ENCODE peak calls at places on chromosomes 1 and 21, in six cellular contexts. One of them, this sample, is unnamed.

GRCh38 chr1:18643154-18644012 is 12.7 kb downstream of the PAX7 start:
- ATAC-seq in stimulated activated naive CD8-positive, alpha-beta T cell treated with anti-CD3 and anti-CD28 coated beads, Interleukin-15, Interleukin-2, amounts not matched to agents 100 U/mL and 50 U/mL, for 24 hours: peak
- ATAC-seq in left cardiac atrium: no peak
- ATAC-seq in T-cell: no peak
- ATAC-seq in activated naive CD8-positive, alpha-beta T cell treated with anti-CD3 and anti-CD28 coated beads, Interleukin-2, amount 10 ng/mL, durations not matched to agents 7 days and 5 days: no peak
- ATAC-seq in central memory CD8-positive, alpha-beta T cell: no peak
- ATAC-seq in this sample: peak

GRCh38 chr21:38342734-38343133 is 85.9 kb downstream of the KCNJ15 start:
- ATAC-seq in activated naive CD8-positive, alpha-beta T cell treated with anti-CD3 and anti-CD28 coated beads, Interleukin-2, amount 10 ng/mL, durations not matched to agents 7 days and 5 days: no peak
- ATAC-seq in stimulated activated naive CD8-positive, alpha-beta T cell treated with anti-CD3 and anti-CD28 coated beads, Interleukin-15, Interleukin-2, amounts not matched to agents 100 U/mL and 50 U/mL, for 24 hours: no peak
- ATAC-seq in central memory CD8-positive, alpha-beta T cell: no peak
- ATAC-seq in T-cell: no peak
- ATAC-seq in left cardiac atrium: peak
- ATAC-seq in this sample: no peak

GRCh38 chr1:15345711-15346355 is 63.9 kb upstream of the EFHD2 start:
- ATAC-seq in left cardiac atrium: peak
- ATAC-seq in activated naive CD8-positive, alpha-beta T cell treated with anti-CD3 and anti-CD28 coated beads, Interleukin-2, amount 10 ng/mL, durations not matched to agents 7 days and 5 days: peak
- ATAC-seq in central memory CD8-positive, alpha-beta T cell: peak
- ATAC-seq in stimulated activated naive CD8-positive, alpha-beta T cell treated with anti-CD3 and anti-CD28 coated beads, Interleukin-15, Interleukin-2, amounts not matched to agents 100 U/mL and 50 U/mL, for 24 hours: peak
- ATAC-seq in T-cell: peak
- ATAC-seq in this sample: peak

GRCh38 chr1:39196244-39197215 is 8.0 kb upstream of the MACF1 start:
- ATAC-seq in central memory CD8-positive, alpha-beta T cell: peak
- ATAC-seq in stimulated activated naive CD8-positive, alpha-beta T cell treated with anti-CD3 and anti-CD28 coated beads, Interleukin-15, Interleukin-2, amounts not matched to agents 100 U/mL and 50 U/mL, for 24 hours: peak
- ATAC-seq in T-cell: peak
- ATAC-seq in left cardiac atrium: peak
- ATAC-seq in activated naive CD8-positive, alpha-beta T cell treated with anti-CD3 and anti-CD28 coated beads, Interleukin-2, amount 10 ng/mL, durations not matched to agents 7 days and 5 days: peak
- ATAC-seq in this sample: no peak

GRCh38 chr21:36852864-36853263 is 113.6 kb downstream of the HLCS start:
- ATAC-seq in activated naive CD8-positive, alpha-beta T cell treated with anti-CD3 and anti-CD28 coated beads, Interleukin-2, amount 10 ng/mL, durations not matched to agents 7 days and 5 days: no peak
- ATAC-seq in central memory CD8-positive, alpha-beta T cell: no peak
- ATAC-seq in left cardiac atrium: no peak
- ATAC-seq in stimulated activated naive CD8-positive, alpha-beta T cell treated with anti-CD3 and anti-CD28 coated beads, Interleukin-15, Interleukin-2, amounts not matched to agents 100 U/mL and 50 U/mL, for 24 hours: no peak
- ATAC-seq in T-cell: no peak
- ATAC-seq in this sample: no peak

GRCh38 chr1:245046764-245047163 is 108.0 kb upstream of the KIF26B start:
- ATAC-seq in stimulated activated naive CD8-positive, alpha-beta T cell treated with anti-CD3 and anti-CD28 coated beads, Interleukin-15, Interleukin-2, amounts not matched to agents 100 U/mL and 50 U/mL, for 24 hours: no peak
- ATAC-seq in activated naive CD8-positive, alpha-beta T cell treated with anti-CD3 and anti-CD28 coated beads, Interleukin-2, amount 10 ng/mL, durations not matched to agents 7 days and 5 days: no peak
- ATAC-seq in left cardiac atrium: no peak
- ATAC-seq in central memory CD8-positive, alpha-beta T cell: no peak
- ATAC-seq in T-cell: no peak
- ATAC-seq in this sample: no peak

GRCh38 chr1:23084880-23085279 is 65.6 kb downstream of the KDM1A start:
- ATAC-seq in T-cell: no peak
- ATAC-seq in central memory CD8-positive, alpha-beta T cell: no peak
- ATAC-seq in activated naive CD8-positive, alpha-beta T cell treated with anti-CD3 and anti-CD28 coated beads, Interleukin-2, amount 10 ng/mL, durations not matched to agents 7 days and 5 days: no peak
- ATAC-seq in stimulated activated naive CD8-positive, alpha-beta T cell treated with anti-CD3 and anti-CD28 coated beads, Interleukin-15, Interleukin-2, amounts not matched to agents 100 U/mL and 50 U/mL, for 24 hours: no peak
- ATAC-seq in left cardiac atrium: no peak
- ATAC-seq in this sample: no peak

GRCh38 chr1:59150537-59151386 is 146.1 kb upstream of the FGGY start:
- ATAC-seq in central memory CD8-positive, alpha-beta T cell: peak
- ATAC-seq in left cardiac atrium: peak
- ATAC-seq in stimulated activated naive CD8-positive, alpha-beta T cell treated with anti-CD3 and anti-CD28 coated beads, Interleukin-15, Interleukin-2, amounts not matched to agents 100 U/mL and 50 U/mL, for 24 hours: peak
- ATAC-seq in T-cell: no peak
- ATAC-seq in activated naive CD8-positive, alpha-beta T cell treated with anti-CD3 and anti-CD28 coated beads, Interleukin-2, amount 10 ng/mL, durations not matched to agents 7 days and 5 days: peak
- ATAC-seq in this sample: peak

GRCh38 chr1:230749150-230749549 is 2.0 kb downstream of the CAPN9 start:
- ATAC-seq in central memory CD8-positive, alpha-beta T cell: no peak
- ATAC-seq in activated naive CD8-positive, alpha-beta T cell treated with anti-CD3 and anti-CD28 coated beads, Interleukin-2, amount 10 ng/mL, durations not matched to agents 7 days and 5 days: no peak
- ATAC-seq in left cardiac atrium: no peak
- ATAC-seq in stimulated activated naive CD8-positive, alpha-beta T cell treated with anti-CD3 and anti-CD28 coated beads, Interleukin-15, Interleukin-2, amounts not matched to agents 100 U/mL and 50 U/mL, for 24 hours: no peak
- ATAC-seq in T-cell: no peak
- ATAC-seq in this sample: no peak

GRCh38 chr21:44989538-44989888 is 49.7 kb downstream of the SLX9 start:
- ATAC-seq in activated naive CD8-positive, alpha-beta T cell treated with anti-CD3 and anti-CD28 coated beads, Interleukin-2, amount 10 ng/mL, durations not matched to agents 7 days and 5 days: no peak
- ATAC-seq in stimulated activated naive CD8-positive, alpha-beta T cell treated with anti-CD3 and anti-CD28 coated beads, Interleukin-15, Interleukin-2, amounts not matched to agents 100 U/mL and 50 U/mL, for 24 hours: no peak
- ATAC-seq in left cardiac atrium: no peak
- ATAC-seq in central memory CD8-positive, alpha-beta T cell: no peak
- ATAC-seq in T-cell: no peak
- ATAC-seq in this sample: no peak

GRCh38 chr1:155648207-155649147 is 38.5 kb downstream of the MSTO1 start:
- ATAC-seq in central memory CD8-positive, alpha-beta T cell: no peak
- ATAC-seq in activated naive CD8-positive, alpha-beta T cell treated with anti-CD3 and anti-CD28 coated beads, Interleukin-2, amount 10 ng/mL, durations not matched to agents 7 days and 5 days: no peak
- ATAC-seq in left cardiac atrium: peak
- ATAC-seq in stimulated activated naive CD8-positive, alpha-beta T cell treated with anti-CD3 and anti-CD28 coated beads, Interleukin-15, Interleukin-2, amounts not matched to agents 100 U/mL and 50 U/mL, for 24 hours: peak
- ATAC-seq in T-cell: no peak
- ATAC-seq in this sample: peak

GRCh38 chr1:112034277-112034676 is 44.8 kb upstream of the KCND3 start:
- ATAC-seq in central memory CD8-positive, alpha-beta T cell: no peak
- ATAC-seq in activated naive CD8-positive, alpha-beta T cell treated with anti-CD3 and anti-CD28 coated beads, Interleukin-2, amount 10 ng/mL, durations not matched to agents 7 days and 5 days: no peak
- ATAC-seq in stimulated activated naive CD8-positive, alpha-beta T cell treated with anti-CD3 and anti-CD28 coated beads, Interleukin-15, Interleukin-2, amounts not matched to agents 100 U/mL and 50 U/mL, for 24 hours: no peak
- ATAC-seq in T-cell: no peak
- ATAC-seq in left cardiac atrium: no peak
- ATAC-seq in this sample: no peak

GRCh38 chr1:225464851-225465792 is 37.3 kb upstream of the LBR start:
- ATAC-seq in activated naive CD8-positive, alpha-beta T cell treated with anti-CD3 and anti-CD28 coated beads, Interleukin-2, amount 10 ng/mL, durations not matched to agents 7 days and 5 days: no peak
- ATAC-seq in stimulated activated naive CD8-positive, alpha-beta T cell treated with anti-CD3 and anti-CD28 coated beads, Interleukin-15, Interleukin-2, amounts not matched to agents 100 U/mL and 50 U/mL, for 24 hours: no peak
- ATAC-seq in central memory CD8-positive, alpha-beta T cell: no peak
- ATAC-seq in left cardiac atrium: no peak
- ATAC-seq in T-cell: no peak
- ATAC-seq in this sample: peak

GRCh38 chr1:109307363-109308021 is 681 bp upstream of the MYBPHL start:
- ATAC-seq in stimulated activated naive CD8-positive, alpha-beta T cell treated with anti-CD3 and anti-CD28 coated beads, Interleukin-15, Interleukin-2, amounts not matched to agents 100 U/mL and 50 U/mL, for 24 hours: peak
- ATAC-seq in activated naive CD8-positive, alpha-beta T cell treated with anti-CD3 and anti-CD28 coated beads, Interleukin-2, amount 10 ng/mL, durations not matched to agents 7 days and 5 days: no peak
- ATAC-seq in T-cell: no peak
- ATAC-seq in left cardiac atrium: peak
- ATAC-seq in central memory CD8-positive, alpha-beta T cell: no peak
- ATAC-seq in this sample: no peak

GRCh38 chr1:223542831-223543230 is 122.7 kb downstream of the CAPN8 start:
- ATAC-seq in stimulated activated naive CD8-positive, alpha-beta T cell treated with anti-CD3 and anti-CD28 coated beads, Interleukin-15, Interleukin-2, amounts not matched to agents 100 U/mL and 50 U/mL, for 24 hours: no peak
- ATAC-seq in activated naive CD8-positive, alpha-beta T cell treated with anti-CD3 and anti-CD28 coated beads, Interleukin-2, amount 10 ng/mL, durations not matched to agents 7 days and 5 days: no peak
- ATAC-seq in T-cell: no peak
- ATAC-seq in left cardiac atrium: no peak
- ATAC-seq in central memory CD8-positive, alpha-beta T cell: no peak
- ATAC-seq in this sample: no peak

GRCh38 chr1:15741183-15741850 is 982 bp upstream of the TMEM82 start:
- ATAC-seq in central memory CD8-positive, alpha-beta T cell: peak
- ATAC-seq in T-cell: peak
- ATAC-seq in stimulated activated naive CD8-positive, alpha-beta T cell treated with anti-CD3 and anti-CD28 coated beads, Interleukin-15, Interleukin-2, amounts not matched to agents 100 U/mL and 50 U/mL, for 24 hours: peak
- ATAC-seq in left cardiac atrium: peak
- ATAC-seq in activated naive CD8-positive, alpha-beta T cell treated with anti-CD3 and anti-CD28 coated beads, Interleukin-2, amount 10 ng/mL, durations not matched to agents 7 days and 5 days: peak
- ATAC-seq in this sample: peak

GRCh38 chr1:67630438-67631045 is 54.5 kb upstream of the GADD45A start:
- ATAC-seq in central memory CD8-positive, alpha-beta T cell: no peak
- ATAC-seq in T-cell: no peak
- ATAC-seq in activated naive CD8-positive, alpha-beta T cell treated with anti-CD3 and anti-CD28 coated beads, Interleukin-2, amount 10 ng/mL, durations not matched to agents 7 days and 5 days: no peak
- ATAC-seq in left cardiac atrium: no peak
- ATAC-seq in stimulated activated naive CD8-positive, alpha-beta T cell treated with anti-CD3 and anti-CD28 coated beads, Interleukin-15, Interleukin-2, amounts not matched to agents 100 U/mL and 50 U/mL, for 24 hours: no peak
- ATAC-seq in this sample: no peak